ENCODE peak calls at places on chromosome 14, in nine cellular contexts. One of them, this sample, is unnamed.

GRCh38 chr14:76203086-76204001 is 51.6 kb downstream of the GPATCH2L start:
- DNase-seq in neural crest cell: no peak
- DNase-seq in A549: peak
- DNase-seq in MCF 10A: peak
- DNase-seq in pancreas: no peak
- DNase-seq in GM10248: peak
- DNase-seq in AG09319: peak
- DNase-seq in endothelial cell of umbilical vein: peak
- DNase-seq in tibial artery: no peak
- DNase-seq in this sample: no peak

GRCh38 chr14:45891417-45892080 is 638.5 kb upstream of the MIS18BP1 start:
- DNase-seq in neural crest cell: peak
- DNase-seq in endothelial cell of umbilical vein: no peak
- DNase-seq in MCF 10A: peak
- DNase-seq in GM10248: no peak
- DNase-seq in A549: no peak
- DNase-seq in AG09319: no peak
- DNase-seq in pancreas: no peak
- DNase-seq in tibial artery: no peak
- DNase-seq in this sample: peak

GRCh38 chr14:85596562-85596961 is 66.6 kb downstream of the FLRT2 start:
- DNase-seq in tibial artery: no peak
- DNase-seq in MCF 10A: no peak
- DNase-seq in GM10248: no peak
- DNase-seq in neural crest cell: no peak
- DNase-seq in endothelial cell of umbilical vein: no peak
- DNase-seq in AG09319: no peak
- DNase-seq in A549: no peak
- DNase-seq in pancreas: no peak
- DNase-seq in this sample: no peak

GRCh38 chr14:89617471-89618291 is 200.6 kb upstream of the FOXN3 start:
- DNase-seq in endothelial cell of umbilical vein: peak
- DNase-seq in pancreas: peak
- DNase-seq in tibial artery: no peak
- DNase-seq in GM10248: peak
- DNase-seq in AG09319: no peak
- DNase-seq in MCF 10A: peak
- DNase-seq in A549: no peak
- DNase-seq in neural crest cell: peak
- DNase-seq in this sample: peak

GRCh38 chr14:88029500-88029899 is 24.6 kb downstream of the GPR65 start:
- DNase-seq in GM10248: no peak
- DNase-seq in pancreas: no peak
- DNase-seq in A549: no peak
- DNase-seq in AG09319: no peak
- DNase-seq in MCF 10A: no peak
- DNase-seq in neural crest cell: no peak
- DNase-seq in endothelial cell of umbilical vein: no peak
- DNase-seq in tibial artery: no peak
- DNase-seq in this sample: no peak

GRCh38 chr14:43184540-43184939 is 1322.5 kb downstream of the FSCB start:
- DNase-seq in pancreas: no peak
- DNase-seq in neural crest cell: no peak
- DNase-seq in A549: no peak
- DNase-seq in MCF 10A: no peak
- DNase-seq in AG09319: no peak
- DNase-seq in endothelial cell of umbilical vein: no peak
- DNase-seq in GM10248: no peak
- DNase-seq in tibial artery: no peak
- DNase-seq in this sample: no peak

GRCh38 chr14:64053694-64054669 is 201.2 kb downstream of the SYNE2 start:
- DNase-seq in GM10248: no peak
- DNase-seq in tibial artery: peak
- DNase-seq in AG09319: no peak
- DNase-seq in neural crest cell: no peak
- DNase-seq in MCF 10A: peak
- DNase-seq in A549: no peak
- DNase-seq in pancreas: no peak
- DNase-seq in endothelial cell of umbilical vein: no peak
- DNase-seq in this sample: no peak

GRCh38 chr14:61505815-61506809 is 184.7 kb downstream of the PRKCH start:
- DNase-seq in A549: no peak
- DNase-seq in neural crest cell: no peak
- DNase-seq in tibial artery: no peak
- DNase-seq in AG09319: no peak
- DNase-seq in pancreas: no peak
- DNase-seq in MCF 10A: no peak
- DNase-seq in GM10248: no peak
- DNase-seq in endothelial cell of umbilical vein: peak
- DNase-seq in this sample: no peak

GRCh38 chr14:55518391-55518790 is 61.6 kb upstream of the KTN1 start:
- DNase-seq in pancreas: no peak
- DNase-seq in endothelial cell of umbilical vein: peak
- DNase-seq in GM10248: no peak
- DNase-seq in neural crest cell: no peak
- DNase-seq in A549: no peak
- DNase-seq in MCF 10A: no peak
- DNase-seq in AG09319: no peak
- DNase-seq in tibial artery: no peak
- DNase-seq in this sample: no peak

GRCh38 chr14:61296707-61297502 is 15.8 kb upstream of the TMEM30B start:
- DNase-seq in pancreas: no peak
- DNase-seq in A549: peak
- DNase-seq in tibial artery: no peak
- DNase-seq in AG09319: no peak
- DNase-seq in GM10248: peak
- DNase-seq in MCF 10A: peak
- DNase-seq in neural crest cell: no peak
- DNase-seq in endothelial cell of umbilical vein: peak
- DNase-seq in this sample: no peak

GRCh38 chr14:33705521-33705920 is 245.4 kb downstream of the EGLN3 start:
- DNase-seq in A549: no peak
- DNase-seq in tibial artery: no peak
- DNase-seq in GM10248: no peak
- DNase-seq in endothelial cell of umbilical vein: no peak
- DNase-seq in AG09319: no peak
- DNase-seq in pancreas: no peak
- DNase-seq in neural crest cell: no peak
- DNase-seq in MCF 10A: no peak
- DNase-seq in this sample: no peak

GRCh38 chr14:31965735-31966598 is 111.1 kb upstream of the ARHGAP5 start:
- DNase-seq in GM10248: no peak
- DNase-seq in tibial artery: no peak
- DNase-seq in pancreas: no peak
- DNase-seq in neural crest cell: no peak
- DNase-seq in MCF 10A: no peak
- DNase-seq in A549: peak
- DNase-seq in AG09319: no peak
- DNase-seq in endothelial cell of umbilical vein: no peak
- DNase-seq in this sample: no peak

GRCh38 chr14:21038416-21039058 is 3.6 kb upstream of the RNASE7 start:
- DNase-seq in endothelial cell of umbilical vein: no peak
- DNase-seq in tibial artery: no peak
- DNase-seq in MCF 10A: no peak
- DNase-seq in neural crest cell: no peak
- DNase-seq in A549: no peak
- DNase-seq in GM10248: no peak
- DNase-seq in AG09319: no peak
- DNase-seq in pancreas: no peak
- DNase-seq in this sample: no peak

GRCh38 chr14:21039059-21039422 is 3.1 kb upstream of the RNASE7 start:
- DNase-seq in neural crest cell: no peak
- DNase-seq in endothelial cell of umbilical vein: peak
- DNase-seq in MCF 10A: no peak
- DNase-seq in AG09319: peak
- DNase-seq in GM10248: no peak
- DNase-seq in tibial artery: peak
- DNase-seq in A549: no peak
- DNase-seq in pancreas: peak
- DNase-seq in this sample: peak

GRCh38 chr14:21034707-21035106 is at the start of gene RNASE13:
- DNase-seq in pancreas: no peak
- DNase-seq in tibial artery: no peak
- DNase-seq in MCF 10A: no peak
- DNase-seq in A549: no peak
- DNase-seq in AG09319: no peak
- DNase-seq in neural crest cell: no peak
- DNase-seq in GM10248: no peak
- DNase-seq in endothelial cell of umbilical vein: no peak
- DNase-seq in this sample: no peak

GRCh38 chr14:21039585-21040369 is 2.4 kb upstream of the RNASE7 start:
- DNase-seq in tibial artery: no peak
- DNase-seq in MCF 10A: peak
- DNase-seq in pancreas: no peak
- DNase-seq in A549: peak
- DNase-seq in AG09319: peak
- DNase-seq in GM10248: peak
- DNase-seq in endothelial cell of umbilical vein: peak
- DNase-seq in neural crest cell: no peak
- DNase-seq in this sample: no peak

GRCh38 chr14:21036746-21037145 is 2.1 kb upstream of the RNASE13 start:
- DNase-seq in GM10248: no peak
- DNase-seq in endothelial cell of umbilical vein: no peak
- DNase-seq in tibial artery: no peak
- DNase-seq in A549: no peak
- DNase-seq in pancreas: no peak
- DNase-seq in MCF 10A: no peak
- DNase-seq in AG09319: no peak
- DNase-seq in neural crest cell: no peak
- DNase-seq in this sample: no peak
- TF ChIP-seq CTCF in GM10248: no peak
- TF ChIP-seq CTCF in endothelial cell of umbilical vein: no peak
- TF ChIP-seq CTCF in tibial artery: no peak
- TF ChIP-seq CTCF in A549: no peak
- TF ChIP-seq CTCF in pancreas: no peak
- TF ChIP-seq CTCF in MCF 10A: no peak
- TF ChIP-seq CTCF in AG09319: no peak
- TF ChIP-seq CTCF in neural crest cell: no peak
- TF ChIP-seq CTCF in this sample: no peak

GRCh38 chr14:49306152-49306751 is 279.9 kb downstream of the RPS29 start:
- DNase-seq in AG09319: no peak
- DNase-seq in pancreas: no peak
- DNase-seq in A549: peak
- DNase-seq in MCF 10A: peak
- DNase-seq in tibial artery: no peak
- DNase-seq in endothelial cell of umbilical vein: peak
- DNase-seq in neural crest cell: no peak
- DNase-seq in GM10248: peak
- DNase-seq in this sample: no peak
- TF ChIP-seq CTCF in AG09319: peak
- TF ChIP-seq CTCF in pancreas: no peak
- TF ChIP-seq CTCF in A549: peak
- TF ChIP-seq CTCF in MCF 10A: peak
- TF ChIP-seq CTCF in tibial artery: peak
- TF ChIP-seq CTCF in endothelial cell of umbilical vein: no peak
- TF ChIP-seq CTCF in neural crest cell: peak
- TF ChIP-seq CTCF in GM10248: peak
- TF ChIP-seq CTCF in this sample: peak

DNA sequence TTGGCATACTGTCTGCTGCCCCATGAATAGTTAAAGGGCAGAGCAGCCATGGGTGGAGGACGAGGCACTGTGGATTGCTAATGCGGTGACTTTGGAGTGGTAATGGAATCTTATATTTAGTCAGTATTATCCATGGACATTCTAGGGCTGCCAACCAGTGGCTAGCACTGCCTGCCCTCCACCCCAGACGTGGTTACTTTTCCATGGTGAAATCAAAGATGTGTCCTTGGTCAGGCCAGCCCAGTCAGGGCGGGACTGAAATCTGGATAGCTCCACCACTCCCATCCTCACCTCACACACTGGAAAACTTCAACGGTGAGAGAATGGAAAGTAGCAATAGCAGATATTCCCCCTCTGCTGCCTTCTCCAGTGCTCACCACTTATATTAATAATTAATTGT is 2.3 kb downstream of the TTC9 start:
- DNase-seq in AG09319: no peak
- DNase-seq in MCF 10A: no peak
- DNase-seq in tibial artery: no peak
- DNase-seq in A549: no peak
- DNase-seq in GM10248: no peak
- DNase-seq in neural crest cell: no peak
- DNase-seq in pancreas: no peak
- DNase-seq in endothelial cell of umbilical vein: no peak
- DNase-seq in this sample: no peak
- TF ChIP-seq CTCF in AG09319: no peak
- TF ChIP-seq CTCF in MCF 10A: no peak
- TF ChIP-seq CTCF in tibial artery: no peak
- TF ChIP-seq CTCF in A549: no peak
- TF ChIP-seq CTCF in GM10248: no peak
- TF ChIP-seq CTCF in neural crest cell: no peak
- TF ChIP-seq CTCF in pancreas: no peak
- TF ChIP-seq CTCF in endothelial cell of umbilical vein: no peak
- TF ChIP-seq CTCF in this sample: no peak

GRCh38 chr14:103998027-103998426 is 55.7 kb upstream of the RD3L start:
- DNase-seq in pancreas: no peak
- DNase-seq in neural crest cell: no peak
- DNase-seq in MCF 10A: no peak
- DNase-seq in GM10248: no peak
- DNase-seq in tibial artery: no peak
- DNase-seq in A549: no peak
- DNase-seq in endothelial cell of umbilical vein: no peak
- DNase-seq in AG09319: no peak
- DNase-seq in this sample: no peak

GRCh38 chr14:103997391-103997790 is 55.1 kb upstream of the RD3L start:
- DNase-seq in endothelial cell of umbilical vein: no peak
- DNase-seq in GM10248: no peak
- DNase-seq in A549: no peak
- DNase-seq in MCF 10A: no peak
- DNase-seq in tibial artery: no peak
- DNase-seq in pancreas: no peak
- DNase-seq in neural crest cell: no peak
- DNase-seq in AG09319: no peak
- DNase-seq in this sample: no peak

GRCh38 chr14:103999795-104000440 is 57.6 kb upstream of the RD3L start:
- DNase-seq in neural crest cell: no peak
- DNase-seq in AG09319: no peak
- DNase-seq in A549: no peak
- DNase-seq in pancreas: no peak
- DNase-seq in tibial artery: no peak
- DNase-seq in endothelial cell of umbilical vein: no peak
- DNase-seq in GM10248: no peak
- DNase-seq in MCF 10A: no peak
- DNase-seq in this sample: no peak

GRCh38 chr14:104003616-104004015 is 61.3 kb upstream of the RD3L start:
- DNase-seq in A549: no peak
- DNase-seq in GM10248: no peak
- DNase-seq in tibial artery: no peak
- DNase-seq in AG09319: no peak
- DNase-seq in neural crest cell: no peak
- DNase-seq in endothelial cell of umbilical vein: no peak
- DNase-seq in pancreas: no peak
- DNase-seq in MCF 10A: no peak
- DNase-seq in this sample: no peak

DNA sequence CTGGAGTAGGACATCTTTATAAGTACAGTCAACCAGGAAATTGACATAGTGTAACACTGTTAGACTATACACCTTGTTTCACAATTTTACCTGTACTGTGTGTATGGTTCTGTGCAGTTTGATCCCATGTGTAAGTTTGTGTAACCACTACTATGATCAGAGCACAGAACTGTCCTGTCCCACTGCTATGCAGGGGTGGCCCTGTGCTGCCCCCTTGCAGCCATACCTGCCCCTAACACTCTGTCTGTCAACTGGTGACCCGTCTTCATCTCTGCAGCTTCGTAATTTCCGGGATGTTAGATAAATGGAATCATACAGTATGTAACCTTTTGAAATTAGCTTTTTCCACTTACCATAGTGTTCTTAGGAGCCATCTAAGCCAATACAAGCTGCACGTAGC is 58.7 kb upstream of the RD3L start:
- DNase-seq in GM10248: no peak
- DNase-seq in tibial artery: no peak
- DNase-seq in AG09319: no peak
- DNase-seq in endothelial cell of umbilical vein: peak
- DNase-seq in pancreas: no peak
- DNase-seq in neural crest cell: no peak
- DNase-seq in A549: peak
- DNase-seq in MCF 10A: peak
- DNase-seq in this sample: no peak
- TF ChIP-seq CTCF in GM10248: no peak
- TF ChIP-seq CTCF in tibial artery: no peak
- TF ChIP-seq CTCF in AG09319: peak
- TF ChIP-seq CTCF in endothelial cell of umbilical vein: peak
- TF ChIP-seq CTCF in pancreas: no peak
- TF ChIP-seq CTCF in neural crest cell: peak
- TF ChIP-seq CTCF in A549: no peak
- TF ChIP-seq CTCF in MCF 10A: no peak
- TF ChIP-seq CTCF in this sample: no peak